ENCODE peak calls at places on chromosomes 1 and 21, in ten cellular contexts. O is aorta; H is NCI-H1092; Y is AG10803; F is cardiac fibroblast; P is mesendoderm; M is DMS153; E is ACHN; U is effector memory CD8-positive, alpha-beta T cell; L is stomach. Z is an unnamed sample.

GRCh38 chr21:17552410-17552809 is 39.6 kb downstream of the CXADR start:
- DNase-seq in L (no peak), P (no peak), O (no peak), U (no peak), H (no peak), M (no peak), F (no peak), E (no peak), Y (no peak), Z (no peak)

GRCh38 chr1:89499320-89499719 is 25.3 kb upstream of the LRRC8B start:
- DNase-seq in Y (no peak), F (no peak), M (no peak), E (no peak), O (no peak), U (no peak), H (peak; percentile 23), L (no peak), P (no peak), Z (no peak)

GRCh38 chr1:9737716-9738115 is 86.0 kb downstream of the CLSTN1 start:
- DNase-seq in M (no peak), E (no peak), L (no peak), O (peak; percentile 26), P (no peak), H (no peak), U (no peak), Y (no peak), F (no peak), Z (no peak)

GRCh38 chr1:84377480-84378095 is 20.7 kb upstream of the DNASE2B start:
- DNase-seq in O (no peak), F (peak; percentile 72), H (no peak), E (peak; percentile 55), U (no peak), Y (peak; percentile 64), M (no peak), P (no peak), L (no peak), Z (peak; percentile 42)

GRCh38 chr1:39753132-39754025 is 14.7 kb downstream of the PPIE start:
- DNase-seq in P (no peak), H (peak; percentile 100), Y (no peak), O (no peak), U (no peak), F (no peak), E (no peak), L (no peak), M (no peak), Z (no peak)

GRCh38 chr1:8629241-8630091 is 188.0 kb downstream of the RERE start:
- DNase-seq in O (no peak), E (no peak), U (no peak), P (no peak), H (no peak), F (peak; percentile 20), M (peak; percentile 23), L (no peak), Y (peak; percentile 86), Z (no peak)

GRCh38 chr1:66243548-66244130 is 290.3 kb upstream of the SGIP1 start:
- DNase-seq in P (no peak), L (no peak), Y (no peak), U (no peak), E (no peak), O (no peak), H (no peak), F (peak; percentile 22), M (no peak), Z (no peak)

GRCh38 chr1:41108696-41109284 is 87.3 kb upstream of the SLFNL1 start:
- DNase-seq in O (no peak), F (peak; percentile 73), P (no peak), U (no peak), H (no peak), L (no peak), E (no peak), Y (peak; percentile 45), M (no peak), Z (peak; percentile 48)

GRCh38 chr1:197423006-197423405 is 155.0 kb downstream of the CRB1 start:
- DNase-seq in E (no peak), P (no peak), L (no peak), H (no peak), U (no peak), O (no peak), Y (peak; percentile 6), F (peak; percentile 36), M (no peak), Z (peak; percentile 34)

GRCh38 chr1:169795687-169796086 is 980 bp upstream of the METTL18 start:
- DNase-seq in Y (no peak), F (peak; percentile 22), M (no peak), H (no peak), P (peak; percentile 42), U (no peak), O (no peak), E (peak; percentile 15), L (no peak), Z (no peak)

GRCh38 chr1:201419737-201420607 is 1.6 kb downstream of the TNNI1 start:
- DNase-seq in P (peak; percentile 62), U (no peak), E (no peak), L (no peak), M (no peak), H (no peak), F (no peak), Y (no peak), O (peak; percentile 35), Z (peak; percentile 98)